ENCODE peak calls at places on chromosomes 12 and 14, in five cellular contexts. U, Z, I, J and H are unnamed samples.

GRCh38 chr12:98895086-98895651 is 250.1 kb downstream of the APAF1 start:
- DNase-seq in U (no peak), J (no peak), I (peak), Z (no peak), H (no peak)

GRCh38 chr12:13165578-13166120 is 30.9 kb upstream of the EMP1 start:
- DNase-seq in I (no peak), J (no peak), Z (peak), U (no peak), H (no peak)

GRCh38 chr12:40308851-40309420 is 84.1 kb downstream of the LRRK2 start:
- DNase-seq in U (no peak), Z (no peak), J (no peak), I (no peak), H (no peak)

GRCh38 chr14:101966742-101967141 is 2.4 kb downstream of the DYNC1H1 start:
- DNase-seq in I (no peak), J (no peak), Z (no peak), U (no peak), H (no peak)

GRCh38 chr12:109951136-109951535 is 45.0 kb downstream of the GIT2 start:
- DNase-seq in J (no peak), U (no peak), I (no peak), Z (no peak), H (no peak)

GRCh38 chr14:34439090-34439489 is 22.9 kb downstream of the SPTSSA start:
- DNase-seq in Z (no peak), U (no peak), I (no peak), J (no peak), H (no peak)

GRCh38 chr12:107369006-107369405 is 275.7 kb upstream of the CRY1 start:
- DNase-seq in J (no peak), I (no peak), U (no peak), Z (no peak), H (no peak)

GRCh38 chr12:110600254-110600653 is 13.7 kb upstream of the TCTN1 start:
- DNase-seq in U (no peak), Z (no peak), I (no peak), J (no peak), H (no peak)

GRCh38 chr12:51393676-51394545 is 2.7 kb upstream of the GALNT6 start:
- DNase-seq in I (no peak), J (no peak), Z (no peak), U (no peak), H (no peak)

GRCh38 chr12:12585115-12585862 is 22.6 kb upstream of the DUSP16 start:
- DNase-seq in J (no peak), U (no peak), Z (no peak), I (no peak), H (no peak)

GRCh38 chr12:132145334-132145733 is 1.1 kb downstream of the NOC4L start:
- DNase-seq in U (no peak), J (no peak), Z (no peak), I (no peak), H (no peak)

GRCh38 chr14:86357866-86358265 is 827.9 kb downstream of the FLRT2 start:
- DNase-seq in Z (no peak), U (no peak), J (no peak), I (no peak), H (no peak)

GRCh38 chr14:49950275-49951250 is 57.7 kb downstream of the ARF6 start:
- DNase-seq in J (no peak), I (no peak), Z (no peak), U (no peak), H (no peak)

GRCh38 chr14:23568600-23569310 is 1.2 kb upstream of the AP1G2 start:
- DNase-seq in J (no peak), U (no peak), I (no peak), Z (no peak), H (no peak)

GRCh38 chr12:27064397-27065342 is 17.7 kb downstream of the C12orf71 start:
- DNase-seq in U (no peak), I (no peak), J (no peak), Z (no peak), H (no peak)

GRCh38 chr14:74552623-74553022 is 59.1 kb downstream of the ISCA2 start:
- DNase-seq in J (no peak), U (peak), Z (no peak), I (no peak), H (no peak)

GRCh38 chr12:85947286-85947685 is 73.2 kb downstream of the NTS start:
- DNase-seq in I (no peak), U (no peak), J (no peak), Z (no peak), H (no peak)

GRCh38 chr12:67519824-67520433 is 128.6 kb upstream of the DYRK2 start:
- DNase-seq in J (no peak), Z (no peak), U (no peak), I (no peak), H (no peak)

GRCh38 chr12:103806807-103807206 is 34.2 kb downstream of the NT5DC3 start:
- DNase-seq in Z (no peak), U (no peak), I (no peak), J (no peak), H (no peak)

GRCh38 chr12:4116251-4117111 is 157.1 kb upstream of the CCND2 start:
- DNase-seq in Z (no peak), J (no peak), U (no peak), I (no peak), H (peak)

GRCh38 chr12:90287585-90287984 is 578.9 kb upstream of the ATP2B1 start:
- DNase-seq in U (no peak), I (no peak), J (no peak), Z (no peak), H (no peak)

GRCh38 chr12:6692888-6693287 is 3.7 kb upstream of the ZNF384 start:
- DNase-seq in J (no peak), U (no peak), I (no peak), Z (no peak), H (no peak)

GRCh38 chr12:12985817-12986408 is 14.2 kb downstream of the HEBP1 start:
- DNase-seq in I (no peak), Z (no peak), U (no peak), J (no peak), H (no peak)

GRCh38 chr14:61152851-61153364 is 128.2 kb downstream of the TMEM30B start:
- DNase-seq in I (no peak), J (peak), U (no peak), Z (no peak), H (no peak)

GRCh38 chr12:98492580-98493140 is 22.7 kb upstream of the TMPO start:
- DNase-seq in J (no peak), U (no peak), I (no peak), Z (no peak), H (no peak)

GRCh38 chr12:63802012-63802608 is 22.4 kb downstream of the RXYLT1 start:
- DNase-seq in J (no peak), I (no peak), U (no peak), Z (no peak), H (no peak)

GRCh38 chr14:96631030-96631429 is 128.8 kb downstream of the PAPOLA start:
- DNase-seq in Z (peak), U (no peak), J (peak), I (no peak), H (peak)

GRCh38 chr12:57929092-57929830 is 12.1 kb upstream of the ATP23 start:
- DNase-seq in U (no peak), I (no peak), J (no peak), Z (no peak), H (no peak)

GRCh38 chr14:69685217-69685616 is 73.8 kb downstream of the SUSD6 start:
- DNase-seq in U (no peak), Z (no peak), J (no peak), I (no peak), H (no peak)

GRCh38 chr12:12800406-12801180 is 12.6 kb upstream of the DDX47 start:
- DNase-seq in Z (no peak), J (no peak), I (no peak), U (no peak), H (no peak)

GRCh38 chr14:75293920-75294648 is 15.5 kb downstream of the FOS start:
- DNase-seq in Z (peak), U (peak), I (peak), J (peak), H (peak)

GRCh38 chr14:105484069-105484996 is 2.4 kb upstream of the CRIP1 start:
- DNase-seq in I (no peak), Z (no peak), U (peak), J (no peak), H (no peak)

GRCh38 chr12:60216226-60216625 is 620.4 kb downstream of the SLC16A7 start:
- DNase-seq in U (no peak), Z (no peak), J (no peak), I (no peak), H (no peak)

GRCh38 chr12:106226884-106227640 is 20.8 kb downstream of the CKAP4 start:
- DNase-seq in I (no peak), U (no peak), J (no peak), Z (no peak), H (no peak)

GRCh38 chr14:92382677-92383076 is 59.7 kb downstream of the SLC24A4 start:
- DNase-seq in I (no peak), J (no peak), Z (no peak), U (no peak), H (no peak)
- TF ChIP-seq CTCF in I (peak), J (no peak), Z (no peak), U (peak), H (peak)

GRCh38 chr12:118714051-118714460 is 267.3 kb upstream of the SRRM4 start:
- DNase-seq in J (no peak), U (no peak), Z (no peak), I (peak), H (no peak)

GRCh38 chr12:118711185-118711584 is 270.2 kb upstream of the SRRM4 start:
- DNase-seq in U (no peak), I (no peak), J (no peak), Z (no peak), H (no peak)

GRCh38 chr12:118714500-118714899 is 266.8 kb upstream of the SRRM4 start:
- DNase-seq in J (no peak), U (no peak), I (no peak), Z (no peak), H (no peak)

GRCh38 chr12:118715647-118716046 is 265.7 kb upstream of the SRRM4 start:
- DNase-seq in U (no peak), I (no peak), J (no peak), Z (no peak), H (no peak)
- TF ChIP-seq CTCF in U (no peak), I (no peak), J (no peak), Z (no peak), H (no peak)

GRCh38 chr14:31936100-31936499 is 141.0 kb upstream of the ARHGAP5 start:
- DNase-seq in U (no peak), Z (no peak), J (no peak), I (no peak), H (no peak)

GRCh38 chr14:31932675-31933074 is 144.4 kb upstream of the ARHGAP5 start:
- DNase-seq in J (no peak), U (no peak), Z (no peak), I (no peak), H (no peak)

GRCh38 chr14:31933716-31934115 is 143.4 kb upstream of the ARHGAP5 start:
- DNase-seq in J (no peak), U (no peak), Z (no peak), I (no peak), H (no peak)

GRCh38 chr14:31935406-31935805 is 141.7 kb upstream of the ARHGAP5 start:
- DNase-seq in Z (no peak), I (no peak), U (no peak), J (no peak), H (no peak)

GRCh38 chr14:31934767-31935266 is 142.3 kb upstream of the ARHGAP5 start:
- DNase-seq in U (no peak), Z (no peak), J (no peak), I (no peak), H (no peak)
- TF ChIP-seq CTCF in U (no peak), Z (no peak), J (peak), I (peak), H (peak)

DNA sequence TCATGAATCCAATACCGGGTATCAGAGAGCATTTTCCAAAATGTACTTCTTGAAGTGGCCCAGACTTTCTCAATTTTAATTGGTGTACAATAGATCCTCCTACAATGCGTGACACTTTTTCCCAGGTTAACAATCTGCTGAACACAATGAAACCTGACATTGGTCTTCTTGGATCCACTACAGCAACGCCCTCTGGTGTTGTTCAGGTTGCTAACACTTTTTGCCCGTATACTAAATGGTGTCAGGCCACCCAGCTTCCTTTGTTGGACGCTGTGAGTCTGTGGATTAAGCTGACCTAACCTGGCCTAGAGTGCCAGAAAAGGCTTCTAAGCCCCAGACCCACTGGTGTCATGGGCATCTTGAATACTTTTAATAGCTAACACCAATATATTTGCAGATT is 89.2 kb downstream of the KCNK10 start:
- DNase-seq in J (no peak), Z (no peak), U (no peak), I (no peak), H (no peak)
- TF ChIP-seq CTCF in J (no peak), Z (no peak), U (no peak), I (peak), H (no peak)

GRCh38 chr14:30748343-30748742 is 126.0 kb upstream of the COCH start:
- DNase-seq in Z (no peak), J (no peak), U (no peak), I (no peak), H (no peak)

GRCh38 chr14:30756594-30756993 is 117.8 kb upstream of the COCH start:
- DNase-seq in I (no peak), U (no peak), Z (no peak), J (no peak), H (no peak)

GRCh38 chr14:30753452-30753851 is 120.9 kb upstream of the COCH start:
- DNase-seq in Z (no peak), U (no peak), J (no peak), I (no peak), H (no peak)

GRCh38 chr14:30754778-30755177 is 119.6 kb upstream of the COCH start:
- DNase-seq in Z (no peak), U (no peak), I (no peak), J (no peak), H (no peak)

GRCh38 chr14:30751646-30752416 is 122.5 kb upstream of the COCH start:
- DNase-seq in J (no peak), Z (no peak), U (no peak), I (no peak), H (no peak)
- TF ChIP-seq CTCF in J (no peak), Z (no peak), U (no peak), I (no peak), H (no peak)

DNA sequence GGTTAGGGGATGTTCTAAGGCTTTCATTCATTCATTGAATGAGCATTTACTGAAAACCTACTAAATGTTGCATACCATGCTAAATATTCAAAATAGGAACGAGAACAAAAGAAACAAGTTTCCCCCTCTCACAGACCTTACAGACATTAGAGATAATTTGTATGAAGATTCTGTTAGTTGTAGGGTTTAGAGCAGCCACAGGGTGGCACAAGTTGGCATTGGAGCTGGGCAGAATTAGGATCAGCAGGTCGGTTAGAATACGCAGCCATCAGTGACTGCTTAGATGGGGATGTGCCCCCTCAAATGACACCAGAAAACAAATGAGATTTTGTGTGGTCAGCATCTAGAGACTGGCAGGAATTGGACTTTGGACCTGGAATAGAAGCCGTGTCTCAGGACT is 166.3 kb upstream of the DAAM1 start:
- DNase-seq in U (no peak), Z (no peak), I (no peak), J (no peak), H (no peak)
- TF ChIP-seq CTCF in U (no peak), Z (no peak), I (no peak), J (no peak), H (peak)